ENCODE peak calls at places on chromosomes 12 and 14, in ten cellular contexts. F, B, J, L, O, Z, T, S, X and V are unnamed samples.

GRCh38 chr14:86505808-86506207 is 975.9 kb downstream of the FLRT2 start:
- DNase-seq in B (no peak), O (no peak), L (no peak), S (peak; percentile 2), X (no peak), J (no peak), T (peak; percentile 38), Z (no peak), F (no peak), V (no peak)

GRCh38 chr12:101076940-101077351 is 133.1 kb downstream of the SLC5A8 start:
- DNase-seq in S (peak; percentile 20), B (no peak), F (no peak), L (no peak), T (peak; percentile 29), Z (no peak), J (no peak), X (no peak), O (no peak), V (no peak)

GRCh38 chr12:105993766-105994165 is 145.0 kb downstream of the NUAK1 start:
- DNase-seq in L (no peak), J (no peak), B (no peak), F (no peak), S (no peak), O (no peak), T (peak; percentile 36), X (no peak), Z (no peak), V (no peak)

GRCh38 chr14:25006961-25007795 is 42.8 kb downstream of the STXBP6 start:
- DNase-seq in F (no peak), Z (no peak), B (no peak), S (peak; percentile 87), X (no peak), T (peak; percentile 95), O (no peak), L (no peak), J (no peak), V (no peak)

GRCh38 chr14:39268393-39268792 is 34.7 kb downstream of the MIA2 start:
- DNase-seq in O (no peak), Z (no peak), T (peak; percentile 18), F (no peak), S (peak; percentile 22), L (no peak), J (no peak), B (no peak), X (no peak), V (no peak)

GRCh38 chr12:82862069-82862841 is 175.5 kb downstream of the TMTC2 start:
- DNase-seq in S (peak; percentile 63), F (no peak), X (no peak), O (no peak), Z (no peak), J (no peak), B (no peak), L (no peak), T (peak; percentile 2), V (no peak)

GRCh38 chr14:98173291-98173690 is 1098.7 kb downstream of the BCL11B start:
- DNase-seq in L (no peak), B (no peak), T (no peak), F (no peak), X (no peak), S (no peak), J (no peak), Z (no peak), O (no peak), V (no peak)

GRCh38 chr12:63766498-63766897 is 13.2 kb upstream of the RXYLT1 start:
- DNase-seq in Z (no peak), B (no peak), O (no peak), J (no peak), L (no peak), F (no peak), T (no peak), S (no peak), X (no peak), V (no peak)

GRCh38 chr12:32455607-32456063 is 56.3 kb downstream of the FGD4 start:
- DNase-seq in B (no peak), O (no peak), F (no peak), L (peak; percentile 55), Z (peak; percentile 76), X (no peak), S (peak; percentile 86), T (peak; percentile 82), J (no peak), V (no peak)

GRCh38 chr14:85535916-85536834 is 6.2 kb downstream of the FLRT2 start:
- DNase-seq in O (no peak), B (no peak), Z (peak; percentile 50), X (no peak), F (no peak), J (no peak), L (no peak), S (peak; percentile 73), T (peak; percentile 79), V (no peak)

GRCh38 chr14:59905193-59905592 is 14.8 kb upstream of the LRRC9 start:
- DNase-seq in O (no peak), Z (no peak), B (no peak), T (peak; percentile 13), J (no peak), L (no peak), F (no peak), S (no peak), X (no peak), V (no peak)

GRCh38 chr14:92400579-92401444 is 77.8 kb downstream of the SLC24A4 start:
- DNase-seq in Z (no peak), L (no peak), X (no peak), F (no peak), J (no peak), S (peak; percentile 27), O (no peak), B (no peak), T (peak; percentile 13), V (no peak)

GRCh38 chr12:127899981-127900380 is 367.0 kb upstream of the TMEM132C start:
- DNase-seq in X (no peak), O (no peak), T (no peak), S (no peak), Z (no peak), B (no peak), L (no peak), F (no peak), J (no peak), V (no peak)

DNA sequence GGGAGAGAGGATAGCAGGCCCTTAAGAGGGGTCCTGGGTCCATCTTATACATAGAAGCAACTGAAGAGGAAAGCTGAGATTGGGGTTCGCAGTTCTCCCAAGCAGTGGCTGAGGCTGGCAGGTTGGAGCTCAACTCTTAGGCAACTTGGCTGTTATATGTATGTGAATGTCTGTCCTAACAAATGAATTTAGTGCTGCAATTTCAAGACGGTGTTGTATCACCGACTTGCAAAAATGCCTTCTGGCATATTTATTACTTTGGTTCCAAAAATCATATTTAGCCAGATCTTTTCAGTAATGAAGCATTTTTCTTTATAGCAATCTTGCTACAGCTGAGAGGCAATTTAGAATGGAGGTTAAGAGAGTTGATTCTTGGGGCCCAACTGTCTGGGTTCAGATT is 148.3 kb downstream of the AKAP6 start:
- DNase-seq in F (no peak), O (no peak), X (no peak), Z (no peak), L (no peak), J (no peak), B (no peak), T (no peak), S (no peak), V (no peak)
- H3K27ac ChIP-seq in F (no peak overlapping the region), O (no peak overlapping the region), X (peak overlapping the region; percentile 38), Z (no peak overlapping the region), L (no peak overlapping the region), J (peak overlapping the region; percentile 41), B (peak overlapping the region; percentile 11), T (no peak overlapping the region), S (no peak overlapping the region), V (no peak overlapping the region)

DNA sequence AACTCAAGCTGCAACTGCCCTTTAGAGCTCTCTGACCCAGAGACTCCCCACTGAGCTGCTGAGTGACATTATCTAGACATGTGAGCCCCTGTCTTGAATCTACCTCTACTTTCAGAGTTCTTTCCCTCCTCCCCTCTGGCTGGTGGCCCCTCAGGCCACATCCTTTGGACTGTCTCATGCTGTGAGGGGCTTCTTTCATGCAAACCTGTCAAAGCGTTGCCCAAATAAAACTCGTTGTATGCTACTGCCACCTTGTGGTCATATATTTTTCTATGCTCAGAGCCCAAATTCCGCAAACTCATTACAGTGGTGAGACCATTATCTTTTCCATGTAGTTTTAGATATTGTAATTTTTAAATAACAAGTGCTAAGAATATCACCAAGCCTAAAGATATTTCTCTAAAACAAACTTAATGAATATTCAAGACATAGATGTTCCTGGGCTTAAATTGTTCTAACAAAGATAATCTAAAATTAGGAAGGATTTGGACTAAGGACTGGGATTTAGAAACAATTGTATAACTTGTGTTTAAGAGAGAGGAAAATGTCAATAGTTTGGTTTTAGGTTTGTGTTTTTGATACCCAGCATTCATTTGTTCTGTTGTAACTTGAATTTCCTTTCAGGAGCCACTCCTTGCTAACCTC is 338.0 kb downstream of the AACS start:
- DNase-seq in B (no peak), F (no peak), J (no peak), X (no peak), S (peak; percentile 34), L (no peak), Z (peak; percentile 95), O (no peak), T (peak; percentile 6), V (no peak)
- TF ChIP-seq CTCF in B (peak; percentile 61), F (peak; percentile 53), J (peak; percentile 68), X (no peak), S (peak; percentile 41), L (peak; percentile 80), Z (peak; percentile 93), O (peak; percentile 54), T (peak; percentile 47), V (peak; percentile 35)

GRCh38 chr14:102826751-102827675 is 49.8 kb downstream of the TRAF3 start:
- DNase-seq in B (no peak), J (no peak), O (no peak), Z (no peak), L (no peak), X (no peak), F (no peak), T (no peak), S (no peak), V (no peak)
- H3K27ac ChIP-seq in B (no peak overlapping the region), J (no peak overlapping the region), O (no peak overlapping the region), Z (no peak overlapping the region), L (no peak overlapping the region), X (no peak overlapping the region), F (no peak overlapping the region), T (no peak overlapping the region), S (no peak overlapping the region), V (no peak overlapping the region)

GRCh38 chr12:78120866-78121590 is 290.3 kb downstream of the NAV3 start:
- DNase-seq in T (peak; percentile 52), S (peak; percentile 72), L (no peak), X (no peak), Z (no peak), B (no peak), J (no peak), F (no peak), O (no peak), V (no peak)
- TF ChIP-seq CTCF in T (peak; percentile 46), S (peak; percentile 40), L (peak; percentile 36), X (no peak), Z (peak; percentile 57), B (no peak), J (peak; percentile 38), F (no peak), O (peak; percentile 21), V (no peak)

GRCh38 chr12:89154743-89155530 is 197.4 kb downstream of the DUSP6 start:
- DNase-seq in S (peak; percentile 71), Z (no peak), J (no peak), T (peak; percentile 8), X (no peak), B (no peak), F (no peak), L (no peak), O (no peak), V (no peak)
- H3K27ac ChIP-seq in S (no peak overlapping the region), Z (no peak overlapping the region), J (no peak overlapping the region), T (no peak overlapping the region), X (no peak overlapping the region), B (no peak overlapping the region), F (no peak overlapping the region), L (no peak overlapping the region), O (no peak overlapping the region), V (no peak overlapping the region)

GRCh38 chr14:103886304-103887169 is 39.2 kb upstream of the PPP1R13B start:
- DNase-seq in O (no peak), S (peak; percentile 52), F (no peak), J (no peak), L (no peak), X (no peak), B (no peak), Z (peak; percentile 80), T (no peak), V (no peak)
- TF ChIP-seq CTCF in O (no peak), S (peak; percentile 60), F (no peak), J (no peak), L (no peak), X (no peak), B (no peak), Z (peak; percentile 52), T (peak; percentile 33), V (no peak)